ENCODE peak calls at places on chromosomes 16 and 17, in nine cellular contexts. I is psoas muscle, Q is lower leg skin, M is neural progenitor cell, Y is IMR-90, A is cardiac fibroblast, O is stomach, N is heart left ventricle, L is kidney epithelial cell. P is an unnamed sample.

GRCh38 chr16:4519274-4520058 is 19.1 kb downstream of the CDIP1 start:
- DNase-seq in A (no peak), M (no peak), Y (no peak), L (no peak), Q (no peak), N (no peak), O (no peak), I (no peak), P (no peak)

GRCh38 chr17:78870621-78871020 is 30.0 kb upstream of the USP36 start:
- DNase-seq in Q (no peak), M (no peak), Y (no peak), A (no peak), I (peak), N (peak), O (no peak), L (no peak), P (no peak)

GRCh38 chr17:61926831-61927210 is 961 bp downstream of the INTS2 start:
- DNase-seq in L (no peak), A (peak), N (no peak), Y (peak), M (no peak), I (no peak), Q (no peak), O (no peak), P (no peak)

GRCh38 chr17:63402808-63403207 is 43.3 kb downstream of the CYB561 start:
- DNase-seq in O (no peak), Y (peak), L (no peak), Q (no peak), M (no peak), N (no peak), I (no peak), A (peak), P (peak)

GRCh38 chr17:73069164-73069774 is 23.2 kb downstream of the SLC39A11 start:
- DNase-seq in Y (no peak), L (no peak), A (no peak), O (no peak), N (no peak), I (no peak), Q (no peak), M (no peak), P (no peak)

GRCh38 chr16:78984887-78985464 is 615.6 kb downstream of the MAF start:
- DNase-seq in A (no peak), M (no peak), N (peak), Q (no peak), L (no peak), Y (no peak), O (no peak), I (peak), P (no peak)

GRCh38 chr16:72270531-72270930 is 98.6 kb upstream of the PMFBP1 start:
- DNase-seq in Y (no peak), Q (no peak), M (no peak), N (no peak), A (peak), I (no peak), O (no peak), L (no peak), P (no peak)

GRCh38 chr16:12093902-12094301 is 117.4 kb downstream of the SNX29 start:
- DNase-seq in M (no peak), Y (no peak), A (no peak), Q (no peak), I (no peak), O (no peak), L (no peak), N (no peak), P (no peak)

GRCh38 chr17:18247613-18248001 is 10.9 kb downstream of the FLII start:
- DNase-seq in L (no peak), M (no peak), O (peak), Q (no peak), Y (no peak), I (peak), N (no peak), A (no peak), P (no peak)

GRCh38 chr17:18248300-18248731 is 10.2 kb downstream of the FLII start:
- DNase-seq in A (peak), O (peak), N (peak), L (no peak), Y (peak), Q (peak), M (peak), I (peak), P (peak)

GRCh38 chr17:18246880-18247612 is 11.5 kb downstream of the FLII start:
- DNase-seq in I (peak), L (no peak), A (peak), Y (peak), Q (peak), M (peak), N (peak), O (peak), P (peak)

GRCh38 chr17:18245038-18245776 is 13.3 kb downstream of the FLII start:
- DNase-seq in Y (no peak), Q (no peak), O (no peak), I (no peak), L (no peak), A (no peak), M (no peak), N (no peak), P (no peak)

DNA sequence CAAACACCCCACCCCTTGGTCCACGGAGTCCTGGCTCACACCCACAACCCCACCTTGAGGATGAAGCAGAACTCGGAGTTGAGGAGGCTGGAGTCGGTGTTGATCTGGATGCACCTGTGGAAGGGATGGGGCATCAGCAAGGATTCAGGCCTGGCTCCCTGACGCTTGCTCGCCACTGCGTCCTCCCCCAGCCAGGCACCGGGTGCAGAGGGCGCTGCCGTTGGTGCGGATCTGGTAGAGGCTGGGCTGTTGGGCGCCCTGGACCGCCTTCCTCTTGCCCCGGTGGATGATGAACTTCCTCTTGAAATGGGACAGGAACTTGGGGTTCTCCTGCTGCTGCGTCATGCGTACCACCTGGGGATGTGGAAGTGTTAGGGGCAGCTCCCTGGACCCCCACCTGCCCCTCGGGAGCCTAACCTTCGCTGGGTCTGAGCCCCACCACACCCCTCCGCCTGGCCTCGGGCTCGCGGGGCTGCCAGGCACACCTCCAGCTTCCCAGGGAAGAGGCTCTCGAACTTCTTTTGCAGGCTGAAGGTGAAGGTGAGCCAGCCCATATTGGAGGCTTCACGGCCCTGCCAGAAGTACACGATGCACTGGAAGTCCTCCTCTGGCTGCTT is 12.3 kb downstream of the FLII start:
- DNase-seq in Y (no peak), I (no peak), N (no peak), O (no peak), L (no peak), Q (no peak), A (no peak), M (no peak), P (no peak)
- H3K4me3 ChIP-seq in Y (no peak), I (no peak), N (no peak), O (peak), L (no peak), Q (no peak), A (no peak), M (no peak), P (no peak)

DNA sequence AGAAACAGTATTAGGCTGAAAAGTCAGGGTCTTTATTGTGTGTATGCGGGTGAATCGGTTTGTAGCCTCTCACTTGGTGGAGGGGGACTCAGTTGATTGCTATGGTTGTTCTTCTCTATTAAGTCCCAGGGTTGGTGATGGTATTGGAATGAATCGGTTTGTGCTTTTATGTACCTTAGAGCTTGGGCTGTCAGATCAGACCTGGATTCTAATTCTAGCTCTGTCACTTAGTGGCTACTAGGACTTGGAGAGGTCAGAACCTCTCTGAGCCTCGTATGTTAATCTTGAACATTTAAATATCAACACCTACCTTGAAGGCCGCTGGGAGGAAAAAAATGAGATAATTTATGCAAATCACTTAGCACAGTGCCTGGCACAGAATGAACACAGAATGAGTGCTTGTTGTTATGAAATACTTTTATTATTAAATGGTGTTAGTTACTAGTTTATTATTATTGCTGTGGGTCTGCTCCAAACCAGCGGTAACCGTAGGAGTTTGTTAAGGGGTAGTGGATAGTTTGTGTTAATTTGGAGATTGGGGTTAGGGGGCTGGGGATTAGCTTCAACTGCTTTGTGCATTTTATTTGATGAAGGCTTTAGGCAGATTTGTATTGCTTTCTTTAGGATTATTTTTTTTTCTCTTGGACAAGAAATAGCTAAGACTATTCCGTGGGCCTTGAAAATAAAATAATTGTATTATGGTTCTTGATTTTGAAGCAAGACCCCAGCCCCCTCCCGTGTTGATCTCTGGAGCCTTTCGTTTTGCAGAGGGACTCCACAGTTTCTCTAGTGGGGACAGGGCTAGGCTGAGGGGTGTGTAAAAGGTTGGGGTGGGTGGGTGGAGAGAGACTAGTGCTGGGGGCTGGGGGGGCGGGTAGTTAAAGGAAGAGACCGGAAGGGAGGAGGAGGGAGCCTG is 3.6 kb downstream of the KDM6B start:
- DNase-seq in Y (no peak), O (no peak), A (peak), L (no peak), M (peak), I (no peak), Q (no peak), N (no peak), P (peak)
- H3K4me3 ChIP-seq in Y (peak), O (peak), A (peak), L (peak), M (peak), I (peak), Q (no peak), N (no peak), P (peak)

GRCh38 chr17:40284085-40284713 is 3.5 kb upstream of the CDC6 start:
- DNase-seq in Q (no peak), I (no peak), Y (peak), M (no peak), N (no peak), L (peak), A (peak), O (no peak), P (peak)
- H3K4me3 ChIP-seq in Q (no peak), I (no peak), Y (peak), M (no peak), N (no peak), L (no peak), A (no peak), O (no peak), P (no peak)

DNA sequence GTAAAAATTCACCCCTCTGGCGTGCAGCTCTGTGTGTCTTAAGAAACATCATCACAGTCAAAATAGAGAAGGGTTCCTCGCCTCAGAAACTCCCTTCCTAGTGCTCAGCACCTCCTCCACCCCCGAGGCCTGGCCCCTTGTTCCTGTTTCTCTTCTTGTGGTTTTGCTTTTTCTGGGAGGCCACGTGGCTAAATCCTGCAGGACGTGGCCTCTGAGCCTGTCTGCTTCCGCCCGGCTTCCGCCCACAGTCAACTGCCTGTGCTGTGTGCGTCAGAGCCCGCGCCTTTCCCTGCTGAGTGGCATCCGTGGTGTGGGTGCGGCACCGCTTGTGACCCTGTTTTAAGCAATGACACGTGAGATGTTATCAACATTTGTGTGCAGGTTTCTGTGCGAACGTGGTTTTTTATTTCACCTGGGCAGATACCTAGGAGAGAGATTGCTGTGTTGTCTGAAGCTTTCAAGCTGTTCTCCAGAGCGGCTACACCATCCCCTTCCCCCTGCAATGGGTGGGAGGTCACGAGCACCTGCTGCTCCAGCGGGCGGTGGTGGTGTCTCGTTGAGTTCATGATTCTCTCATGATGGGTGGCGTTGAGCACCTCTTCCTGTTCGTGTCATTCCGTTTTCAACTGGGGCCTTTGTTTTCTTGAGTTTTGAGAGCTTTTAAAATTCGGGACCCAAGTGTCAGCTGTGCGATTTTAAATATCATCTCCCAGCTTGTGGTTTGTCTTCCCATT is 21.7 kb downstream of the ACSF3 start:
- DNase-seq in I (peak), N (peak), M (no peak), A (peak), O (peak), Q (peak), L (no peak), Y (no peak), P (peak)
- H3K4me3 ChIP-seq in I (no peak), N (no peak), M (no peak), A (no peak), O (no peak), Q (no peak), L (no peak), Y (no peak), P (no peak)

GRCh38 chr17:49762148-49762941 is 1.6 kb downstream of the FAM117A start:
- DNase-seq in I (no peak), Q (no peak), L (peak), N (no peak), Y (peak), O (no peak), A (no peak), M (no peak), P (no peak)
- H3K4me3 ChIP-seq in I (peak), Q (no peak), L (no peak), N (no peak), Y (no peak), O (peak), A (no peak), M (peak), P (no peak)

GRCh38 chr17:13088666-13089065 is 70.8 kb upstream of the ELAC2 start:
- DNase-seq in L (no peak), M (no peak), I (no peak), Y (no peak), O (no peak), N (no peak), Q (no peak), A (no peak), P (no peak)
- H3K4me3 ChIP-seq in L (no peak), M (no peak), I (no peak), Y (no peak), O (no peak), N (no peak), Q (no peak), A (no peak), P (no peak)

GRCh38 chr17:29168079-29168758 is 12.0 kb downstream of the MYO18A start:
- DNase-seq in L (no peak), I (no peak), Q (no peak), O (no peak), A (peak), M (no peak), Y (no peak), N (peak), P (no peak)
- H3K4me3 ChIP-seq in L (no peak), I (no peak), Q (no peak), O (no peak), A (no peak), M (no peak), Y (no peak), N (no peak), P (no peak)

GRCh38 chr17:60491771-60492170 is 34.3 kb downstream of the APPBP2 start:
- DNase-seq in A (no peak), Y (no peak), O (no peak), N (no peak), M (no peak), I (no peak), Q (no peak), L (no peak), P (no peak)
- H3K4me3 ChIP-seq in A (no peak), Y (no peak), O (no peak), N (no peak), M (no peak), I (no peak), Q (no peak), L (no peak), P (no peak)